ENCODE peak calls at places on chromosome 12, in nine cellular contexts. One of them, this sample, is unnamed.

GRCh38 chr12:130764475-130765185 is 48.5 kb upstream of the RIMBP2 start:
- DNase-seq in WTC11: no peak
- DNase-seq in nephron progenitor cell: no peak
- DNase-seq in thoracic aorta: no peak
- DNase-seq in HCT116: peak
- DNase-seq in pancreas: no peak
- DNase-seq in spleen: no peak
- DNase-seq in SK-N-SH: no peak
- DNase-seq in type B pancreatic cell: no peak
- DNase-seq in this sample: peak

GRCh38 chr12:131621701-131622421 is 89.0 kb upstream of the SFSWAP start:
- DNase-seq in WTC11: no peak
- DNase-seq in nephron progenitor cell: peak
- DNase-seq in thoracic aorta: no peak
- DNase-seq in HCT116: no peak
- DNase-seq in pancreas: no peak
- DNase-seq in spleen: peak
- DNase-seq in SK-N-SH: peak
- DNase-seq in type B pancreatic cell: no peak
- DNase-seq in this sample: peak

GRCh38 chr12:6026998-6027397 is 81.9 kb upstream of the ANO2 start:
- DNase-seq in WTC11: no peak
- DNase-seq in nephron progenitor cell: no peak
- DNase-seq in thoracic aorta: no peak
- DNase-seq in HCT116: no peak
- DNase-seq in pancreas: no peak
- DNase-seq in spleen: no peak
- DNase-seq in SK-N-SH: no peak
- DNase-seq in type B pancreatic cell: no peak
- DNase-seq in this sample: no peak

GRCh38 chr12:7130791-7131501 is 775 bp downstream of the CLSTN3 start:
- DNase-seq in WTC11: peak
- DNase-seq in nephron progenitor cell: peak
- DNase-seq in thoracic aorta: no peak
- DNase-seq in HCT116: no peak
- DNase-seq in pancreas: peak
- DNase-seq in spleen: peak
- DNase-seq in SK-N-SH: peak
- DNase-seq in type B pancreatic cell: no peak
- DNase-seq in this sample: peak

GRCh38 chr12:83996671-83997070 is 915.9 kb downstream of the SLC6A15 start:
- DNase-seq in WTC11: no peak
- DNase-seq in nephron progenitor cell: no peak
- DNase-seq in thoracic aorta: no peak
- DNase-seq in HCT116: no peak
- DNase-seq in pancreas: no peak
- DNase-seq in spleen: no peak
- DNase-seq in SK-N-SH: no peak
- DNase-seq in type B pancreatic cell: no peak
- DNase-seq in this sample: no peak

GRCh38 chr12:98935847-98936246 is 290.8 kb downstream of the APAF1 start:
- DNase-seq in WTC11: no peak
- DNase-seq in nephron progenitor cell: no peak
- DNase-seq in thoracic aorta: no peak
- DNase-seq in HCT116: no peak
- DNase-seq in pancreas: no peak
- DNase-seq in spleen: no peak
- DNase-seq in SK-N-SH: no peak
- DNase-seq in type B pancreatic cell: no peak
- DNase-seq in this sample: no peak

GRCh38 chr12:132400011-132400641 is 70.7 kb upstream of the GALNT9 start:
- DNase-seq in WTC11: peak
- DNase-seq in nephron progenitor cell: peak
- DNase-seq in thoracic aorta: no peak
- DNase-seq in HCT116: no peak
- DNase-seq in pancreas: no peak
- DNase-seq in spleen: peak
- DNase-seq in SK-N-SH: peak
- DNase-seq in type B pancreatic cell: no peak
- DNase-seq in this sample: peak

GRCh38 chr12:124621296-124621660 is 53.9 kb upstream of the NCOR2 start:
- DNase-seq in WTC11: peak
- DNase-seq in nephron progenitor cell: no peak
- DNase-seq in thoracic aorta: peak
- DNase-seq in HCT116: no peak
- DNase-seq in pancreas: no peak
- DNase-seq in spleen: no peak
- DNase-seq in SK-N-SH: no peak
- DNase-seq in type B pancreatic cell: no peak
- DNase-seq in this sample: no peak

GRCh38 chr12:4300870-4301269 is 20.1 kb upstream of the TIGAR start:
- DNase-seq in WTC11: no peak
- DNase-seq in nephron progenitor cell: no peak
- DNase-seq in thoracic aorta: no peak
- DNase-seq in HCT116: no peak
- DNase-seq in pancreas: no peak
- DNase-seq in spleen: no peak
- DNase-seq in SK-N-SH: no peak
- DNase-seq in type B pancreatic cell: no peak
- DNase-seq in this sample: no peak

GRCh38 chr12:464484-465267 is 4.9 kb downstream of the B4GALNT3 start:
- DNase-seq in WTC11: no peak
- DNase-seq in nephron progenitor cell: no peak
- DNase-seq in thoracic aorta: no peak
- DNase-seq in HCT116: no peak
- DNase-seq in pancreas: peak
- DNase-seq in spleen: no peak
- DNase-seq in SK-N-SH: no peak
- DNase-seq in type B pancreatic cell: no peak
- DNase-seq in this sample: no peak

GRCh38 chr12:119649202-119649808 is 18.6 kb upstream of the PRKAB1 start:
- DNase-seq in WTC11: no peak
- DNase-seq in nephron progenitor cell: no peak
- DNase-seq in thoracic aorta: no peak
- DNase-seq in HCT116: no peak
- DNase-seq in pancreas: no peak
- DNase-seq in spleen: no peak
- DNase-seq in SK-N-SH: peak
- DNase-seq in type B pancreatic cell: no peak
- DNase-seq in this sample: no peak

GRCh38 chr12:56104815-56105476 is 587 bp downstream of the PA2G4 start:
- DNase-seq in WTC11: peak
- DNase-seq in nephron progenitor cell: peak
- DNase-seq in thoracic aorta: no peak
- DNase-seq in HCT116: no peak
- DNase-seq in pancreas: no peak
- DNase-seq in spleen: peak
- DNase-seq in SK-N-SH: peak
- DNase-seq in type B pancreatic cell: peak
- DNase-seq in this sample: peak
- TF ChIP-seq CTCF in WTC11: no peak
- TF ChIP-seq CTCF in nephron progenitor cell: no peak
- TF ChIP-seq CTCF in thoracic aorta: no peak
- TF ChIP-seq CTCF in HCT116: no peak
- TF ChIP-seq CTCF in pancreas: no peak
- TF ChIP-seq CTCF in spleen: no peak
- TF ChIP-seq CTCF in SK-N-SH: peak
- TF ChIP-seq CTCF in type B pancreatic cell: no peak
- TF ChIP-seq CTCF in this sample: no peak

GRCh38 chr12:3134526-3135135 is 57.5 kb downstream of the TSPAN9 start:
- DNase-seq in WTC11: no peak
- DNase-seq in nephron progenitor cell: no peak
- DNase-seq in thoracic aorta: no peak
- DNase-seq in HCT116: no peak
- DNase-seq in pancreas: no peak
- DNase-seq in spleen: peak
- DNase-seq in SK-N-SH: no peak
- DNase-seq in type B pancreatic cell: no peak
- DNase-seq in this sample: no peak

GRCh38 chr12:3137268-3137761 is 60.1 kb downstream of the TSPAN9 start:
- DNase-seq in WTC11: peak
- DNase-seq in nephron progenitor cell: peak
- DNase-seq in thoracic aorta: no peak
- DNase-seq in HCT116: no peak
- DNase-seq in pancreas: no peak
- DNase-seq in spleen: peak
- DNase-seq in SK-N-SH: peak
- DNase-seq in type B pancreatic cell: no peak
- DNase-seq in this sample: peak

GRCh38 chr12:3137814-3138445 is 60.8 kb downstream of the TSPAN9 start:
- DNase-seq in WTC11: no peak
- DNase-seq in nephron progenitor cell: no peak
- DNase-seq in thoracic aorta: no peak
- DNase-seq in HCT116: no peak
- DNase-seq in pancreas: no peak
- DNase-seq in spleen: no peak
- DNase-seq in SK-N-SH: peak
- DNase-seq in type B pancreatic cell: no peak
- DNase-seq in this sample: no peak

GRCh38 chr12:3135522-3136461 is 58.6 kb downstream of the TSPAN9 start:
- DNase-seq in WTC11: peak
- DNase-seq in nephron progenitor cell: peak
- DNase-seq in thoracic aorta: no peak
- DNase-seq in HCT116: peak
- DNase-seq in pancreas: no peak
- DNase-seq in spleen: no peak
- DNase-seq in SK-N-SH: peak
- DNase-seq in type B pancreatic cell: no peak
- DNase-seq in this sample: peak

DNA sequence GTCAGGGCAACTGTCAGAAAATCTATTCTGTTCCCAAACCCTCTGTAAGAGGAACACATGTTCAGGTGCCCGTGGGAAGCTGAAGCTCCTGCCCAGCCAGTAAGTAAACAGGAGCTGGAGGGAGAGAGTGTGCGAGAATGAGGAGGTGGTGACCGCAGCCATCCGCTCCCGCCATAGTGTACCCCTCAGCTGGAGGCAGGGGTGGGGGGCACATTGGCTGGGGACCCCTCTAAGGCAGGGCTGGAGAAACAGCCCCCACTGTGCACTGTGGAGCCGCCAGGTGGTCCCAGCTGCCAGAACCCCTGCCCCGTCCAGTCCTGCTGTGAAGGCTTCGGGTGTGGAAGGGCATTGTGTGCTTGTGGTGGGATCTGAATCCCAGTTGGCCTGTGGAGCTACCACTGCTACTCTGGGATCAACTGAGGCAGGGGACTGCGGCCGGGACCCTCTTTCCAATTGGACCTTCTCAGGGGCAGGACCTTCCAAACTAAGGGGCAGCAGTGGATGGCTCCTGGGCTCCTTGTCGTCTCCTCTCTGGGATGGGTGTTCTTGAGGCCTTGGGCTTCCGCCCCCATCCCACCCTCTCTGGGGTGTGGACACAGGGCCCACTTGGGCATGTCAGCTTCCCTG is 59.6 kb downstream of the TSPAN9 start:
- DNase-seq in WTC11: no peak
- DNase-seq in nephron progenitor cell: no peak
- DNase-seq in thoracic aorta: no peak
- DNase-seq in HCT116: no peak
- DNase-seq in pancreas: no peak
- DNase-seq in spleen: no peak
- DNase-seq in SK-N-SH: no peak
- DNase-seq in type B pancreatic cell: no peak
- DNase-seq in this sample: no peak
- TF ChIP-seq CTCF in WTC11: no peak
- TF ChIP-seq CTCF in nephron progenitor cell: no peak
- TF ChIP-seq CTCF in thoracic aorta: no peak
- TF ChIP-seq CTCF in HCT116: no peak
- TF ChIP-seq CTCF in pancreas: no peak
- TF ChIP-seq CTCF in spleen: no peak
- TF ChIP-seq CTCF in SK-N-SH: no peak
- TF ChIP-seq CTCF in type B pancreatic cell: no peak
- TF ChIP-seq CTCF in this sample: no peak

DNA sequence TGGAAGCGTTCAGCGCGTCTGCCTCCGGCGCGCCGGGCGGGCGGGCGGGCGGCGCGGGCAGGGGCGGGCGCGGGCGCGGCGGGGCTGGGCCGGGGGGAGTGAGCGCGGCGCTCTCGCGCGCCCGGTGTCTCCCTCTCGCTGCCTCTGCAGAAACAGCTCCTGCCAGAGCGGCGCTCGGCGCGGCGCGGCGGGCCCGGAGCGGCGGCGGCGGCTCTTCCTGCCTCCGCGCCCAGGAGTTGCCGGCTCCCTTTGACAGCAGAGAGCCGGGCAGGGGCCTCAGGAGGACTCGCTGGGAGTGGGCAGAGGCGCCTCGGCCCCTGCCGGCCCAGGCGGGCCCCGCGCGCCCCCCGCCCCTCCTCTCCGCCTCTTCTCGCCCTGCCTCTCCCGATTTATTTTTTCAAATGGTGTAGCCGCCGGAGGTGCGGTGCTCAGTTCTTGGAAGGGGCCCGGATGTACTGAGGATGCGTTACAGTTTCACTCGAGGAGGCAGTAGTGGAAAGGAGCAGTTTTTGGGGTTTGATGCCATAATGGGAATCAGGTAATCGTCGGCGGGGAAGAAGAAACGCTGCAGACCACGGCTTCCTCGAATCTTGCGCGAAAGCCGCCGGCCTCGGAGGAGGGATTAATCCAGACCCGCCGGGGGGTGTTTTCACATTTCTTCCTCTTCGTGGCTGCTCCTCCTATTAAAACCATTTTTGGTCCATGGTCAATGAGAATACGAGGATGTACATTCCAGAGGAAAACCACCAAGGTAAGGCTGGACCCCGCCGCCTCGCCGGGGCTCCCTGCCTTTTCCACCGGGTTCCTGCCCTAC is at the start of gene CACNA1C:
- DNase-seq in WTC11: peak
- DNase-seq in nephron progenitor cell: peak
- DNase-seq in thoracic aorta: no peak
- DNase-seq in HCT116: no peak
- DNase-seq in pancreas: no peak
- DNase-seq in spleen: peak
- DNase-seq in SK-N-SH: peak
- DNase-seq in type B pancreatic cell: peak
- DNase-seq in this sample: peak
- TF ChIP-seq CTCF in WTC11: no peak
- TF ChIP-seq CTCF in nephron progenitor cell: no peak
- TF ChIP-seq CTCF in thoracic aorta: peak
- TF ChIP-seq CTCF in HCT116: no peak
- TF ChIP-seq CTCF in pancreas: no peak
- TF ChIP-seq CTCF in spleen: peak
- TF ChIP-seq CTCF in SK-N-SH: no peak
- TF ChIP-seq CTCF in type B pancreatic cell: peak
- TF ChIP-seq CTCF in this sample: no peak

DNA sequence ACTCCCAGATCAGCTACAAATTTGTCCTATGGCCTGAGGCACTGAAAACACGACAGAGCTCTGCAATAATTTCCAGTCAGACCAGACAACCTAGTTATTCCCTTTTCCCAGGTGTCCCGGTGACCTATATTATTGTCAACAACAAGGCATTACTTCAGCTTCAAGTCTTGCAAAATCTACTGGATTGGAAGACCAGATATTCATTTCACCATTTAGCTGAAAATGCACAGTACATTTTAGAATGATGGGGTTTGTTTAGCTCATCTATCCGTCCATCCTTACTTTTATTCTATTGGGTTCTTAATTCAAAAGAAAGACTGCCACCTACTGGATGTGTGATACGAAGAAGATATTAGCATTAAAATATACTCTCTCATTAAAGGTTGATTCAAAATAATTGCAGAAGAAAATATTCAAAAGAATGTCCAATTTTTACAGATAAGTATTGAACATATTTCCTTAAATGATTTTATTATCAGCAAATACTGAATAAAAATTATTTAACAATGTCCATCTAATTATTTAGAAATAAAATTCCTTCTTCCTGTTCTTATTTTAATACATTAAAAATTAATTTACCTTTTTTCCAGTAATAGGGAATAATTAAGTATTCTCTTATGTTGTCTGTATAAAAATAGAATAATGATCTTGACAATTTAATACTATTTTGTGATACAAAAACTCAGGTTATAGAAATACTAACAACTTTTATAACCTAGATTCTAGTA is 244.9 kb upstream of the LRIG3 start:
- DNase-seq in WTC11: no peak
- DNase-seq in nephron progenitor cell: no peak
- DNase-seq in thoracic aorta: no peak
- DNase-seq in HCT116: peak
- DNase-seq in pancreas: no peak
- DNase-seq in spleen: no peak
- DNase-seq in SK-N-SH: peak
- DNase-seq in type B pancreatic cell: no peak
- DNase-seq in this sample: no peak
- TF ChIP-seq CTCF in WTC11: peak
- TF ChIP-seq CTCF in nephron progenitor cell: peak
- TF ChIP-seq CTCF in thoracic aorta: peak
- TF ChIP-seq CTCF in HCT116: peak
- TF ChIP-seq CTCF in pancreas: peak
- TF ChIP-seq CTCF in spleen: peak
- TF ChIP-seq CTCF in SK-N-SH: peak
- TF ChIP-seq CTCF in type B pancreatic cell: peak
- TF ChIP-seq CTCF in this sample: peak

This sample was measured in glutamatergic neuron.